ENCODE peak calls at places on chromosomes 7 and 10, in six cellular contexts. One of them, this sample, is unnamed.

GRCh38 chr10:90862908-90863514 is 5.2 kb upstream of the HTR7 start:
- DNase-seq in colonic mucosa: no peak
- DNase-seq in endodermal cell: no peak
- DNase-seq in cardiac muscle cell: peak; percentile 38
- DNase-seq in gastrocnemius medialis: no peak
- DNase-seq in A549: peak; percentile 28
- DNase-seq in this sample: peak; percentile 66

GRCh38 chr10:94205370-94205930 is 157.3 kb downstream of the NOC3L start:
- DNase-seq in gastrocnemius medialis: no peak
- DNase-seq in colonic mucosa: no peak
- DNase-seq in A549: no peak
- DNase-seq in endodermal cell: no peak
- DNase-seq in cardiac muscle cell: no peak
- DNase-seq in this sample: no peak

GRCh38 chr10:73577788-73578187 is 13.4 kb downstream of the USP54 start:
- DNase-seq in endodermal cell: no peak
- DNase-seq in cardiac muscle cell: peak; percentile 83
- DNase-seq in colonic mucosa: peak; percentile 46
- DNase-seq in A549: no peak
- DNase-seq in gastrocnemius medialis: peak; percentile 95
- DNase-seq in this sample: peak; percentile 90

GRCh38 chr10:14477408-14477710 is 146.6 kb upstream of the FRMD4A start:
- DNase-seq in gastrocnemius medialis: no peak
- DNase-seq in cardiac muscle cell: no peak
- DNase-seq in endodermal cell: no peak
- DNase-seq in colonic mucosa: no peak
- DNase-seq in A549: no peak
- DNase-seq in this sample: no peak

GRCh38 chr10:31961675-31962074 is 33.0 kb upstream of the ARHGAP12 start:
- DNase-seq in colonic mucosa: no peak
- DNase-seq in endodermal cell: no peak
- DNase-seq in A549: peak; percentile 33
- DNase-seq in cardiac muscle cell: no peak
- DNase-seq in gastrocnemius medialis: no peak
- DNase-seq in this sample: peak; percentile 93

GRCh38 chr7:123624527-123625183 is 23.0 kb downstream of the ASB15 start:
- DNase-seq in A549: peak; percentile 48
- DNase-seq in gastrocnemius medialis: peak; percentile 49
- DNase-seq in cardiac muscle cell: no peak
- DNase-seq in endodermal cell: peak; percentile 94
- DNase-seq in colonic mucosa: peak; percentile 39
- DNase-seq in this sample: peak; percentile 63

GRCh38 chr10:96271017-96271815 is at the start of gene BLNK:
- DNase-seq in endodermal cell: no peak
- DNase-seq in gastrocnemius medialis: peak; percentile 73
- DNase-seq in colonic mucosa: peak; percentile 80
- DNase-seq in cardiac muscle cell: peak; percentile 20
- DNase-seq in A549: no peak
- DNase-seq in this sample: peak; percentile 90

GRCh38 chr10:129758180-129758579 is 205.9 kb downstream of the EBF3 start:
- DNase-seq in endodermal cell: peak; percentile 28
- DNase-seq in colonic mucosa: no peak
- DNase-seq in cardiac muscle cell: no peak
- DNase-seq in A549: no peak
- DNase-seq in gastrocnemius medialis: no peak
- DNase-seq in this sample: no peak

GRCh38 chr7:159007308-159008054 is 137.2 kb downstream of the VIPR2 start:
- DNase-seq in gastrocnemius medialis: no peak
- DNase-seq in A549: no peak
- DNase-seq in cardiac muscle cell: no peak
- DNase-seq in colonic mucosa: no peak
- DNase-seq in endodermal cell: no peak
- DNase-seq in this sample: no peak

GRCh38 chr7:116500071-116500853 is 724 bp downstream of the CAV2 start:
- DNase-seq in A549: no peak
- DNase-seq in colonic mucosa: peak; percentile 26
- DNase-seq in cardiac muscle cell: peak; percentile 26
- DNase-seq in gastrocnemius medialis: no peak
- DNase-seq in endodermal cell: peak; percentile 83
- DNase-seq in this sample: peak; percentile 96

GRCh38 chr10:30176182-30176581 is 116.8 kb upstream of the JCAD start:
- DNase-seq in cardiac muscle cell: no peak
- DNase-seq in A549: no peak
- DNase-seq in colonic mucosa: no peak
- DNase-seq in endodermal cell: no peak
- DNase-seq in gastrocnemius medialis: no peak
- DNase-seq in this sample: no peak

GRCh38 chr10:97685395-97685958 is 1.6 kb downstream of the AVPI1 start:
- DNase-seq in A549: peak; percentile 76
- DNase-seq in cardiac muscle cell: peak; percentile 48
- DNase-seq in endodermal cell: peak; percentile 80
- DNase-seq in gastrocnemius medialis: no peak
- DNase-seq in colonic mucosa: peak; percentile 59
- DNase-seq in this sample: peak; percentile 67

GRCh38 chr10:86446424-86446823 is 75.2 kb downstream of the WAPL start:
- DNase-seq in cardiac muscle cell: no peak
- DNase-seq in colonic mucosa: no peak
- DNase-seq in A549: no peak
- DNase-seq in gastrocnemius medialis: no peak
- DNase-seq in endodermal cell: no peak
- DNase-seq in this sample: no peak

GRCh38 chr7:120609136-120609753 is 248.7 kb downstream of the TSPAN12 start:
- DNase-seq in cardiac muscle cell: no peak
- DNase-seq in gastrocnemius medialis: no peak
- DNase-seq in endodermal cell: no peak
- DNase-seq in colonic mucosa: no peak
- DNase-seq in A549: no peak
- DNase-seq in this sample: no peak

GRCh38 chr7:13279854-13280435 is 592.5 kb downstream of the ARL4A start:
- DNase-seq in A549: no peak
- DNase-seq in gastrocnemius medialis: no peak
- DNase-seq in colonic mucosa: no peak
- DNase-seq in cardiac muscle cell: peak; percentile 61
- DNase-seq in endodermal cell: no peak
- DNase-seq in this sample: peak; percentile 33

GRCh38 chr7:142319970-142320369 is 62.1 kb upstream of the PRSS58 start:
- DNase-seq in A549: no peak
- DNase-seq in cardiac muscle cell: no peak
- DNase-seq in gastrocnemius medialis: no peak
- DNase-seq in endodermal cell: peak; percentile 84
- DNase-seq in colonic mucosa: no peak
- DNase-seq in this sample: peak; percentile 19

GRCh38 chr7:51175992-51176388 is 140.6 kb downstream of the COBL start:
- DNase-seq in colonic mucosa: no peak
- DNase-seq in gastrocnemius medialis: no peak
- DNase-seq in cardiac muscle cell: no peak
- DNase-seq in A549: no peak
- DNase-seq in endodermal cell: no peak
- DNase-seq in this sample: no peak

GRCh38 chr7:130872756-130873448 is 138.9 kb upstream of the KLF14 start:
- DNase-seq in gastrocnemius medialis: no peak
- DNase-seq in A549: no peak
- DNase-seq in endodermal cell: no peak
- DNase-seq in cardiac muscle cell: no peak
- DNase-seq in colonic mucosa: no peak
- DNase-seq in this sample: no peak

GRCh38 chr7:94087664-94088352 is 83.7 kb upstream of the BET1 start:
- DNase-seq in A549: peak; percentile 81
- DNase-seq in cardiac muscle cell: peak; percentile 73
- DNase-seq in endodermal cell: peak; percentile 77
- DNase-seq in gastrocnemius medialis: no peak
- DNase-seq in colonic mucosa: peak; percentile 32
- DNase-seq in this sample: peak; percentile 79

GRCh38 chr7:39248693-39249090 is 271.0 kb downstream of the POU6F2 start:
- DNase-seq in colonic mucosa: no peak
- DNase-seq in gastrocnemius medialis: no peak
- DNase-seq in A549: no peak
- DNase-seq in endodermal cell: peak; percentile 65
- DNase-seq in cardiac muscle cell: no peak
- DNase-seq in this sample: no peak

GRCh38 chr10:42990721-42991441 is 86.0 kb upstream of the RET start:
- DNase-seq in cardiac muscle cell: no peak
- DNase-seq in A549: no peak
- DNase-seq in colonic mucosa: peak; percentile 9
- DNase-seq in endodermal cell: no peak
- DNase-seq in gastrocnemius medialis: no peak
- DNase-seq in this sample: no peak

GRCh38 chr7:4015371-4015770 is 666.7 kb upstream of the FOXK1 start:
- DNase-seq in colonic mucosa: no peak
- DNase-seq in cardiac muscle cell: no peak
- DNase-seq in endodermal cell: peak; percentile 7
- DNase-seq in gastrocnemius medialis: no peak
- DNase-seq in A549: no peak
- DNase-seq in this sample: no peak

GRCh38 chr7:101518348-101518747 is 110.7 kb downstream of the MYL10 start:
- DNase-seq in endodermal cell: no peak
- DNase-seq in cardiac muscle cell: no peak
- DNase-seq in colonic mucosa: no peak
- DNase-seq in A549: no peak
- DNase-seq in gastrocnemius medialis: no peak
- DNase-seq in this sample: no peak

GRCh38 chr7:36287371-36288241 is 102.1 kb upstream of the ANLN start:
- DNase-seq in endodermal cell: peak; percentile 76
- DNase-seq in colonic mucosa: peak; percentile 52
- DNase-seq in cardiac muscle cell: no peak
- DNase-seq in A549: no peak
- DNase-seq in gastrocnemius medialis: peak; percentile 69
- DNase-seq in this sample: no peak

GRCh38 chr7:44538798-44539668 is 2.1 kb downstream of the NPC1L1 start:
- DNase-seq in cardiac muscle cell: no peak
- DNase-seq in colonic mucosa: no peak
- DNase-seq in A549: no peak
- DNase-seq in endodermal cell: no peak
- DNase-seq in gastrocnemius medialis: no peak
- DNase-seq in this sample: no peak

GRCh38 chr7:141251180-141251579 is 177.3 kb downstream of the TMEM178B start:
- DNase-seq in endodermal cell: no peak
- DNase-seq in cardiac muscle cell: no peak
- DNase-seq in colonic mucosa: no peak
- DNase-seq in A549: no peak
- DNase-seq in gastrocnemius medialis: no peak
- DNase-seq in this sample: no peak

GRCh38 chr7:99123571-99124033 is 20.3 kb downstream of the SMURF1 start:
- DNase-seq in colonic mucosa: no peak
- DNase-seq in endodermal cell: no peak
- DNase-seq in cardiac muscle cell: no peak
- DNase-seq in gastrocnemius medialis: peak; percentile 67
- DNase-seq in A549: no peak
- DNase-seq in this sample: peak; percentile 78

GRCh38 chr7:150322114-150322832 is 882 bp upstream of the LRRC61 start:
- DNase-seq in gastrocnemius medialis: no peak
- DNase-seq in colonic mucosa: peak; percentile 27
- DNase-seq in cardiac muscle cell: no peak
- DNase-seq in endodermal cell: peak; percentile 47
- DNase-seq in A549: no peak
- DNase-seq in this sample: no peak
- H3K4me3 ChIP-seq in gastrocnemius medialis: peak overlapping the region; percentile 66
- H3K4me3 ChIP-seq in colonic mucosa: peak overlapping the region; percentile 74
- H3K4me3 ChIP-seq in cardiac muscle cell: peak overlapping the region; percentile 45
- H3K4me3 ChIP-seq in endodermal cell: peak overlapping the region; percentile 87
- H3K4me3 ChIP-seq in A549: no peak overlapping the region
- H3K4me3 ChIP-seq in this sample: peak overlapping the region; percentile 72

GRCh38 chr7:80147543-80148376 is 13.1 kb downstream of the GNAI1 start:
- DNase-seq in A549: no peak
- DNase-seq in endodermal cell: no peak
- DNase-seq in cardiac muscle cell: no peak
- DNase-seq in colonic mucosa: no peak
- DNase-seq in gastrocnemius medialis: no peak
- DNase-seq in this sample: peak; percentile 89

GRCh38 chr7:80150621-80151273 is 16.1 kb downstream of the GNAI1 start:
- DNase-seq in A549: no peak
- DNase-seq in gastrocnemius medialis: no peak
- DNase-seq in cardiac muscle cell: no peak
- DNase-seq in colonic mucosa: no peak
- DNase-seq in endodermal cell: no peak
- DNase-seq in this sample: peak; percentile 97

GRCh38 chr7:80154656-80155325 is 20.2 kb downstream of the GNAI1 start:
- DNase-seq in endodermal cell: no peak
- DNase-seq in colonic mucosa: no peak
- DNase-seq in gastrocnemius medialis: no peak
- DNase-seq in cardiac muscle cell: no peak
- DNase-seq in A549: no peak
- DNase-seq in this sample: no peak

GRCh38 chr7:80153446-80153845 is 18.8 kb downstream of the GNAI1 start:
- DNase-seq in endodermal cell: no peak
- DNase-seq in A549: no peak
- DNase-seq in colonic mucosa: no peak
- DNase-seq in cardiac muscle cell: no peak
- DNase-seq in gastrocnemius medialis: no peak
- DNase-seq in this sample: no peak

GRCh38 chr7:80151274-80151665 is 16.6 kb downstream of the GNAI1 start:
- DNase-seq in colonic mucosa: no peak
- DNase-seq in cardiac muscle cell: no peak
- DNase-seq in A549: no peak
- DNase-seq in gastrocnemius medialis: no peak
- DNase-seq in endodermal cell: no peak
- DNase-seq in this sample: peak; percentile 68
- TF ChIP-seq CTCF in colonic mucosa: no peak
- TF ChIP-seq CTCF in cardiac muscle cell: no peak
- TF ChIP-seq CTCF in A549: no peak
- TF ChIP-seq CTCF in gastrocnemius medialis: no peak
- TF ChIP-seq CTCF in endodermal cell: no peak
- TF ChIP-seq CTCF in this sample: no peak

GRCh38 chr7:88758355-88759215 is 915 bp upstream of the ZNF804B start:
- DNase-seq in colonic mucosa: no peak
- DNase-seq in endodermal cell: peak; percentile 64
- DNase-seq in A549: no peak
- DNase-seq in cardiac muscle cell: peak; percentile 61
- DNase-seq in gastrocnemius medialis: no peak
- DNase-seq in this sample: peak; percentile 14
- H3K4me3 ChIP-seq in colonic mucosa: peak overlapping the region; percentile 19
- H3K4me3 ChIP-seq in endodermal cell: peak overlapping the region; percentile 76
- H3K4me3 ChIP-seq in A549: peak overlapping the region; percentile 40
- H3K4me3 ChIP-seq in cardiac muscle cell: peak overlapping the region; percentile 30
- H3K4me3 ChIP-seq in gastrocnemius medialis: peak overlapping the region; percentile 21
- H3K4me3 ChIP-seq in this sample: no peak overlapping the region

GRCh38 chr7:105387621-105388372 is 924 bp downstream of the SRPK2 start:
- DNase-seq in endodermal cell: peak; percentile 83
- DNase-seq in gastrocnemius medialis: peak; percentile 64
- DNase-seq in colonic mucosa: peak; percentile 59
- DNase-seq in A549: peak; percentile 71
- DNase-seq in cardiac muscle cell: peak; percentile 77
- DNase-seq in this sample: peak; percentile 65
- TF ChIP-seq CTCF in endodermal cell: no peak
- TF ChIP-seq CTCF in gastrocnemius medialis: no peak
- TF ChIP-seq CTCF in colonic mucosa: no peak
- TF ChIP-seq CTCF in A549: no peak
- TF ChIP-seq CTCF in cardiac muscle cell: no peak
- TF ChIP-seq CTCF in this sample: no peak